ENCODE peak calls at places on chromosomes 12 and 14, in nine cellular contexts. I is SJSA1, X is heart left ventricle, T is mesendoderm, K is sigmoid colon, J is cardiac muscle cell, C is tibial artery, S is H1, Z is lung. P is an unnamed sample.

GRCh38 chr12:129949652-129950051 is 45.8 kb upstream of the TMEM132D start:
- DNase-seq in S (no peak), Z (no peak), X (no peak), K (no peak), I (no peak), T (no peak), C (no peak), J (no peak), P (no peak)

GRCh38 chr12:116592116-116592637 is 33.0 kb downstream of the MAP1LC3B2 start:
- DNase-seq in S (no peak), C (peak; percentile 70), I (no peak), Z (peak; percentile 72), K (no peak), T (no peak), X (no peak), J (peak; percentile 62), P (no peak)

GRCh38 chr14:53957739-53958138 is 1.1 kb upstream of the BMP4 start:
- DNase-seq in J (no peak), C (no peak), K (no peak), T (peak; percentile 78), Z (no peak), X (no peak), S (no peak), I (no peak), P (no peak)

GRCh38 chr12:34398706-34399630 is 376.7 kb downstream of the ALG10 start:
- DNase-seq in J (no peak), X (peak; percentile 9), I (no peak), T (no peak), K (peak; percentile 54), C (peak; percentile 57), Z (peak; percentile 21), S (peak; percentile 6), P (peak; percentile 91)

GRCh38 chr12:19191089-19191488 is 61.6 kb downstream of the PLEKHA5 start:
- DNase-seq in I (no peak), K (no peak), J (no peak), Z (no peak), T (no peak), X (no peak), C (no peak), S (no peak), P (no peak)

GRCh38 chr14:55446127-55446736 is 5.8 kb upstream of the TBPL2 start:
- DNase-seq in K (peak; percentile 63), S (peak; percentile 75), T (peak; percentile 88), C (no peak), J (peak; percentile 90), X (peak; percentile 50), I (peak; percentile 79), Z (peak; percentile 65), P (no peak)

GRCh38 chr12:14026536-14026935 is 45.1 kb upstream of the GRIN2B start:
- DNase-seq in T (no peak), I (no peak), X (no peak), K (no peak), C (no peak), S (no peak), J (no peak), Z (no peak), P (no peak)

GRCh38 chr14:100263141-100263540 is 24.2 kb downstream of the YY1 start:
- DNase-seq in C (no peak), X (no peak), S (no peak), J (no peak), K (no peak), Z (no peak), I (peak; percentile 25), T (no peak), P (no peak)

GRCh38 chr12:27733791-27734190 is 23.2 kb downstream of the MRPS35 start:
- DNase-seq in S (no peak), C (no peak), Z (no peak), I (no peak), K (no peak), T (no peak), J (no peak), X (no peak), P (no peak)

GRCh38 chr14:105050551-105050897 is 14.7 kb downstream of the GPR132 start:
- DNase-seq in X (no peak), Z (peak; percentile 73), C (no peak), J (peak; percentile 71), S (no peak), K (peak; percentile 63), T (no peak), I (peak; percentile 10), P (no peak)

GRCh38 chr12:5309654-5310053 is 122.3 kb upstream of the NTF3 start:
- DNase-seq in I (no peak), T (no peak), X (no peak), S (no peak), J (no peak), C (peak; percentile 66), Z (no peak), K (no peak), P (no peak)

GRCh38 chr14:95509512-95509911 is 6.9 kb downstream of the SYNE3 start:
- DNase-seq in T (no peak), C (no peak), K (no peak), I (no peak), J (no peak), X (no peak), S (no peak), Z (no peak), P (no peak)

GRCh38 chr14:103820908-103821307 is 26.5 kb downstream of the PPP1R13B start:
- DNase-seq in Z (no peak), C (no peak), S (no peak), K (no peak), J (no peak), I (no peak), X (no peak), T (no peak), P (no peak)

GRCh38 chr12:49548822-49549648 is 10.2 kb downstream of the KCNH3 start:
- DNase-seq in I (no peak), Z (no peak), S (peak; percentile 73), X (no peak), J (peak; percentile 39), C (no peak), K (no peak), T (peak; percentile 46), P (no peak)
- H3K4me3 ChIP-seq in I (no peak overlapping the region), Z (no peak overlapping the region), S (peak overlapping the region; percentile 22), X (peak overlapping the region; percentile 53), J (no peak overlapping the region), C (peak overlapping the region; percentile 44), K (peak overlapping the region; percentile 9), T (no peak overlapping the region), P (peak overlapping the region; percentile 45)

GRCh38 chr14:21204167-21205025 is 48.5 kb upstream of the OR5AU1 start:
- DNase-seq in I (no peak), S (no peak), C (no peak), J (no peak), X (no peak), Z (no peak), K (no peak), T (no peak), P (no peak)
- H3K36me3 ChIP-seq in I (peaks cover 56% of the 10 kb centered on the region), S (peaks cover 6% of the 10 kb centered on the region), C (peaks cover 35% of the 10 kb centered on the region), J (peaks cover 21% of the 10 kb centered on the region), X (peaks cover 45% of the 10 kb centered on the region), Z (peaks cover 10% of the 10 kb centered on the region), K (peaks cover 8% of the 10 kb centered on the region), T (peaks cover 1% of the 10 kb centered on the region), P (peaks cover 54% of the 10 kb centered on the region)

DNA sequence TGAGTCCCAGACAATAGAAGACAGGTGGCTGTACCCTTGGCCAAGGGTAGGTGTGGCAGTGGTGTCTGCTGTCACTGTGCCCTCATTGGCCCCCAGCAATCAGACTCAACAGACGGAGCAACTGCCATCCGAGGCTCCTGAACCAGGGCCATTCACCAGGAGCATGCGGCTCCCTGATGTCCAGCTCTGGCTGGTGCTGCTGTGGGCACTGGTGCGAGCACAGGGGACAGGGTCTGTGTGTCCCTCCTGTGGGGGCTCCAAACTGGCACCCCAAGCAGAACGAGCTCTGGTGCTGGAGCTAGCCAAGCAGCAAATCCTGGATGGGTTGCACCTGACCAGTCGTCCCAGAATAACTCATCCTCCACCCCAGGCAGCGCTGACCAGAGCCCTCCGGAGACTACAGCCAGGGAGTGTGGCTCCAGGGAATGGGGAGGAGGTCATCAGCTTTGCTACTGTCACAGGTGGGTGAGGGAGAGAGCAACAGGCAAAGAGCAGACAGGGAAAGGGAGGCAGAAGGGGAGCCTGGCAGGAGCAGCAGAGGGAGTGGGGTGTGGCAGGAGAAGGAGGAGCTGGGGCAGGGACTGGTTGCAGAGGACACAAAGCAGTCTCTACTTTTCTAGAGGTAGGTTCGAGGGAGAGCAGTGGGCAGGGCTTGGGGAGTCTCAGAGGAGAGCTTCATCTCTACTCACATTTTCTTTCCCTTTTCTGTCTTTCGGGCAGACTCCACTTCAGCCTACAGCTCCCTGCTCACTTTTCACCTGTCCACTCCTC is 452 bp downstream of the INHBE start:
- DNase-seq in K (no peak), S (no peak), Z (no peak), I (no peak), T (peak; percentile 51), C (no peak), X (no peak), J (no peak), P (no peak)
- H3K4me3 ChIP-seq in K (no peak overlapping the region), S (peak overlapping the region; percentile 43), Z (no peak overlapping the region), I (no peak overlapping the region), T (peak overlapping the region; percentile 4), C (no peak overlapping the region), X (no peak overlapping the region), J (no peak overlapping the region), P (no peak overlapping the region)

GRCh38 chr12:4283512-4284255 is 10.1 kb downstream of the CCND2 start:
- DNase-seq in Z (no peak), J (no peak), T (no peak), C (no peak), K (no peak), S (no peak), X (no peak), I (no peak), P (no peak)
- H3K36me3 ChIP-seq in Z (peaks cover 23% of the 10 kb centered on the region), J (peaks cover 38% of the 10 kb centered on the region), T (peaks cover 44% of the 10 kb centered on the region), C (peaks cover 43% of the 10 kb centered on the region), K (peaks cover 16% of the 10 kb centered on the region), S (peaks cover 54% of the 10 kb centered on the region), X (peaks cover 98% of the 10 kb centered on the region), I (no peaks in the 10 kb centered on the region), P (peaks cover 6% of the 10 kb centered on the region)